ENCODE peak calls at places on chromosomes 13 and 19, in six cellular contexts. K is progenitor cell of endocrine pancreas, C is lower leg skin, Q is heart right ventricle, J is activated B cell treated with CpG ODN at 0.5 μM for 24 hours, Y is GM12878. A is an unnamed sample.

GRCh38 chr19:53883231-53883661 is 1.2 kb downstream of the PRKCG start:
- DNase-seq in K (no peak), C (no peak), Q (no peak), J (no peak), Y (no peak), A (no peak)

GRCh38 chr19:19417618-19418270 is 12.3 kb downstream of the GATAD2A start:
- DNase-seq in K (no peak), C (no peak), Q (no peak), J (no peak), Y (no peak), A (no peak)

GRCh38 chr19:50695251-50696064 is 24.1 kb downstream of the SHANK1 start:
- DNase-seq in K (peak; percentile 66), C (no peak), Q (no peak), J (no peak), Y (no peak), A (no peak)

GRCh38 chr19:50239916-50240585 is 36.6 kb downstream of the MYH14 start:
- DNase-seq in K (no peak), C (no peak), Q (no peak), J (no peak), Y (no peak), A (no peak)

GRCh38 chr13:64083396-64083795 is 2667.7 kb upstream of the PCDH20 start:
- DNase-seq in K (no peak), C (no peak), Q (no peak), J (no peak), Y (no peak), A (no peak)

GRCh38 chr19:17211547-17212446 is 3.4 kb upstream of the USE1 start:
- DNase-seq in K (no peak), C (no peak), Q (no peak), J (no peak), Y (no peak), A (no peak)

GRCh38 chr13:78680611-78681010 is 21.7 kb upstream of the OBI1 start:
- DNase-seq in K (no peak), C (no peak), Q (no peak), J (no peak), Y (no peak), A (no peak)

GRCh38 chr13:106299616-106300015 is 235.8 kb downstream of the EFNB2 start:
- DNase-seq in K (no peak), C (no peak), Q (no peak), J (no peak), Y (no peak), A (no peak)

GRCh38 chr13:33940898-33941297 is 122.9 kb downstream of the RFC3 start:
- DNase-seq in K (no peak), C (peak; percentile 39), Q (no peak), J (no peak), Y (no peak), A (no peak)

GRCh38 chr19:5903054-5903501 is 512 bp downstream of the NDUFA11 start:
- DNase-seq in K (no peak), C (no peak), Q (no peak), J (no peak), Y (no peak), A (no peak)

GRCh38 chr13:113205428-113205931 is 3.0 kb downstream of the PCID2 start:
- DNase-seq in K (no peak), C (no peak), Q (no peak), J (no peak), Y (no peak), A (no peak)

GRCh38 chr13:106491928-106492327 is 43.5 kb downstream of the EFNB2 start:
- DNase-seq in K (no peak), C (no peak), Q (no peak), J (no peak), Y (no peak), A (no peak)

GRCh38 chr19:35292986-35293732 is 1.2 kb downstream of the MAG start:
- DNase-seq in K (no peak), C (no peak), Q (no peak), J (no peak), Y (no peak), A (no peak)

GRCh38 chr13:75055296-75055695 is 426.7 kb downstream of the TBC1D4 start:
- DNase-seq in K (no peak), C (no peak), Q (no peak), J (no peak), Y (no peak), A (no peak)

GRCh38 chr19:2888739-2889224 is 11.9 kb upstream of the ZNF57 start:
- DNase-seq in K (no peak), C (no peak), Q (no peak), J (peak; percentile 42), Y (no peak), A (no peak)

GRCh38 chr13:106986033-106986484 is 418.1 kb upstream of the ARGLU1 start:
- DNase-seq in K (no peak), C (no peak), Q (no peak), J (no peak), Y (no peak), A (no peak)

GRCh38 chr19:29843180-29844051 is 31.6 kb downstream of the CCNE1 start:
- DNase-seq in K (no peak), C (peak; percentile 25), Q (peak; percentile 40), J (no peak), Y (no peak), A (no peak)

GRCh38 chr13:101035119-101035620 is 360.6 kb upstream of the TMTC4 start:
- DNase-seq in K (no peak), C (no peak), Q (no peak), J (no peak), Y (no peak), A (no peak)

GRCh38 chr19:1355974-1356865 is 27.5 kb upstream of the NDUFS7 start:
- DNase-seq in K (no peak), C (no peak), Q (no peak), J (no peak), Y (no peak), A (no peak)

GRCh38 chr13:108957369-108958012 is 328.1 kb downstream of the MYO16 start:
- DNase-seq in K (no peak), C (no peak), Q (no peak), J (no peak), Y (no peak), A (no peak)

GRCh38 chr13:66911411-66911939 is 318.7 kb downstream of the PCDH9 start:
- DNase-seq in K (no peak), C (no peak), Q (no peak), J (no peak), Y (no peak), A (no peak)

GRCh38 chr13:24272452-24273161 is 36.8 kb upstream of the C1QTNF9 start:
- DNase-seq in K (no peak), C (no peak), Q (no peak), J (no peak), Y (no peak), A (no peak)

GRCh38 chr13:24269803-24270202 is 39.6 kb upstream of the C1QTNF9 start:
- DNase-seq in K (no peak), C (no peak), Q (no peak), J (no peak), Y (no peak), A (no peak)

GRCh38 chr13:24271231-24271610 is 38.2 kb upstream of the C1QTNF9 start:
- DNase-seq in K (no peak), C (no peak), Q (no peak), J (no peak), Y (no peak), A (no peak)

GRCh38 chr13:24271611-24272451 is 37.5 kb upstream of the C1QTNF9 start:
- DNase-seq in K (no peak), C (peak; percentile 43), Q (peak; percentile 71), J (no peak), Y (peak; percentile 70), A (no peak)

GRCh38 chr13:24270639-24271131 is 38.7 kb upstream of the C1QTNF9 start:
- DNase-seq in K (no peak), C (peak; percentile 47), Q (peak; percentile 68), J (no peak), Y (peak; percentile 38), A (no peak)
- TF ChIP-seq CTCF in K (no peak), C (no peak), Q (no peak), J (no peak), Y (no peak), A (no peak)

DNA sequence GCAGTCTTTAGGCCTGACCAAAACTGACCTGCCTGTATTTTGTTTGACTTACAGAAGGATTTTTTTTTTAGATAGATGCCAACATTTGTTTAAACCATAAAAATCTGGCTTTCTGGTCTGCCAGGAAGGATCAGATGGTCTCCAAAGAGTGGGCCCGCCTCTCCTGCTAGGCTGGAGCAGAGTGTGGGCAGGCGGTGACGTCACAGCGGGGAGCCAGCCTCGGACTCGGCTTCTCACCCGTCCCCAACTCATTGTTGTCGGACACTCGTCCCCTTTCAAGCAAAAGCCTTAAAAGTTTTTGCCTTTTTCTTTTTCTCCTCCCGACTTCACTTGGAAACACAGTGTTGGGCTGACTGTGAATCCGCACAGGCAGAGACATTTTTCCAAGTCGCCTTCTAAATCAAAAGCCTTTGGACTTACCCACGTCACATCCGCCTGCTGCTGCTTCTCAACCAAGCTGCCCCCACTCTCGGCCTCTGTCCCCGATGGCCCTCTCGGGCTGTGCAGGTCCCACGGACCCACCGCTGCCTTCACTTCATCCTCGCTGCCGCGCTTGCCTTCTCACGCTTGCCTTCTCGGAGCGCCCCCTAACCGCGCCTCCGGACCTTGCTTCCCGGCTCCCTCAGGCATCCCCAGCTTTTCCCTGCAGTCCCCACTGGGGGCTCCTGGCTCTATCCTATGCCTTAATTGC is 4.1 kb upstream of the ZNF135 start:
- DNase-seq in K (no peak), C (no peak), Q (peak; percentile 61), J (no peak), Y (no peak), A (no peak)
- TF ChIP-seq CTCF in K (no peak), C (no peak), Q (peak; percentile 20), J (no peak), Y (no peak), A (no peak)

GRCh38 chr13:71685072-71685471 is 181.9 kb downstream of the DACH1 start:
- DNase-seq in K (no peak), C (no peak), Q (no peak), J (no peak), Y (no peak), A (no peak)
- TF ChIP-seq CTCF in K (no peak), C (no peak), Q (no peak), J (no peak), Y (no peak), A (no peak)

GRCh38 chr19:45103625-45104319 is 10.8 kb downstream of the PPP1R37 start:
- DNase-seq in K (no peak), C (no peak), Q (peak; percentile 34), J (no peak), Y (no peak), A (no peak)
- TF ChIP-seq CTCF in K (peak; percentile 38), C (no peak), Q (no peak), J (no peak), Y (no peak), A (peak; percentile 18)